ENCODE peak calls at places on chromosomes 11 and 22, in five cellular contexts. D is NCI-H2029 treated with DMSO at 0.1 percent for 48 hours, C is transverse colon, H is skeletal muscle cell, L is left colon. V is an unnamed sample.
A peak's percentile ranks its signal among the peaks of the same experiment; 100 is the strongest.

GRCh38 chr22:29469755-29470154 is 10.3 kb upstream of the NEFH start:
- DNase-seq in D (no peak), C (no peak), H (no peak), L (no peak), V (no peak)

GRCh38 chr11:68379216-68379615 is 66.8 kb downstream of the LRP5 start:
- DNase-seq in D (peak; percentile 34), C (no peak), H (no peak), L (no peak), V (no peak)

GRCh38 chr11:12798609-12799011 is 124.4 kb downstream of the TEAD1 start:
- DNase-seq in D (peak; percentile 31), C (no peak), H (no peak), L (no peak), V (no peak)

GRCh38 chr11:28760676-28761390 is 652.6 kb downstream of the METTL15 start:
- DNase-seq in D (peak; percentile 60), C (no peak), H (peak; percentile 36), L (no peak), V (no peak)

GRCh38 chr11:1735271-1735670 is 15.1 kb downstream of the IFITM10 start:
- DNase-seq in D (no peak), C (no peak), H (no peak), L (no peak), V (no peak)

GRCh38 chr22:38220163-38220562 is 18.4 kb downstream of the MAFF start:
- DNase-seq in D (no peak), C (no peak), H (no peak), L (no peak), V (no peak)

GRCh38 chr11:13889566-13890214 is 72.8 kb upstream of the SPON1 start:
- DNase-seq in D (peak; percentile 85), C (no peak), H (no peak), L (no peak), V (no peak)

GRCh38 chr11:99316761-99317475 is 296.2 kb downstream of the CNTN5 start:
- DNase-seq in D (no peak), C (no peak), H (no peak), L (no peak), V (no peak)

GRCh38 chr22:46443850-46444389 is 93.5 kb downstream of the CELSR1 start:
- DNase-seq in D (no peak), C (peak; percentile 36), H (no peak), L (peak; percentile 35), V (no peak)

GRCh38 chr22:44664149-44664548 is 37.9 kb upstream of the PRR5 start:
- DNase-seq in D (no peak), C (peak; percentile 67), H (no peak), L (peak; percentile 65), V (no peak)

GRCh38 chr22:45366713-45367112 is 46.7 kb downstream of the SMC1B start:
- DNase-seq in D (no peak), C (no peak), H (no peak), L (no peak), V (no peak)

GRCh38 chr11:58573451-58574104 is 2.1 kb downstream of the LPXN start:
- DNase-seq in D (no peak), C (no peak), H (peak; percentile 56), L (peak; percentile 42), V (peak; percentile 90)

GRCh38 chr11:120911943-120912342 is 112.0 kb upstream of the TBCEL start:
- DNase-seq in D (no peak), C (no peak), H (no peak), L (no peak), V (no peak)

GRCh38 chr11:62614275-62614674 is 1.2 kb downstream of the ROM1 start:
- DNase-seq in D (no peak), C (no peak), H (no peak), L (no peak), V (no peak)

GRCh38 chr11:128492461-128492860 is 94.9 kb downstream of the ETS1 start:
- DNase-seq in D (no peak), C (no peak), H (no peak), L (no peak), V (no peak)

GRCh38 chr11:1077417-1078119 is 2.9 kb downstream of the MUC2 start:
- DNase-seq in D (no peak), C (no peak), H (no peak), L (peak; percentile 6), V (no peak)

GRCh38 chr22:39896313-39896996 is 2.9 kb upstream of the ENTHD1 start:
- DNase-seq in D (no peak), C (no peak), H (no peak), L (no peak), V (no peak)

GRCh38 chr11:29627541-29627940 is 389.3 kb downstream of the KCNA4 start:
- DNase-seq in D (no peak), C (no peak), H (peak; percentile 79), L (no peak), V (no peak)

GRCh38 chr22:35475545-35475944 is 65.1 kb upstream of the RASD2 start:
- DNase-seq in D (no peak), C (no peak), H (no peak), L (no peak), V (no peak)

GRCh38 chr22:50612168-50612714 is 11.6 kb downstream of the MAPK8IP2 start:
- DNase-seq in D (no peak), C (no peak), H (no peak), L (no peak), V (no peak)

GRCh38 chr22:17451251-17451765 is 82.0 kb downstream of the CECR2 start:
- DNase-seq in D (no peak), C (no peak), H (no peak), L (no peak), V (no peak)

GRCh38 chr11:102345923-102346322 is 1.1 kb upstream of the BIRC2 start:
- DNase-seq in D (no peak), C (no peak), H (no peak), L (no peak), V (peak; percentile 88)

GRCh38 chr11:16154715-16155396 is 201.5 kb downstream of the SOX6 start:
- DNase-seq in D (no peak), C (no peak), H (no peak), L (no peak), V (no peak)

GRCh38 chr22:22463855-22464540 is 44.5 kb downstream of the ZNF280B start:
- DNase-seq in D (no peak), C (peak; percentile 44), H (no peak), L (peak; percentile 32), V (peak; percentile 20)

GRCh38 chr11:12276356-12276755 is 101.0 kb upstream of the PARVA start:
- DNase-seq in D (peak; percentile 96), C (no peak), H (no peak), L (peak; percentile 1), V (no peak)

GRCh38 chr22:47210112-47210657 is 447.7 kb downstream of the TBC1D22A start:
- DNase-seq in D (no peak), C (no peak), H (no peak), L (no peak), V (no peak)

GRCh38 chr22:21697866-21698265 is 32.1 kb downstream of the PPIL2 start:
- DNase-seq in D (no peak), C (no peak), H (no peak), L (no peak), V (no peak)

V was measured in HS-5.